ENCODE peak calls at places on chromosomes 4 and X, in five cellular contexts. C is mesendoderm, S is HepG2, G is AG10803, B is HFF-Myc. Z is an unnamed sample.

GRCh38 chr4:186953601-186954260 is 230.1 kb upstream of the FAT1 start:
- DNase-seq in C (no peak), S (no peak), B (no peak), G (peak), Z (no peak)

GRCh38 chr4:74157116-74157742 is 689 bp upstream of the MTHFD2L start:
- DNase-seq in S (peak), G (peak), B (no peak), C (peak), Z (no peak)

GRCh38 chr4:128241425-128241913 is 46.1 kb downstream of the PGRMC2 start:
- DNase-seq in G (peak), S (peak), B (peak), C (peak), Z (peak)

GRCh38 chr4:89056953-89057398 is at the start of gene FAM13A:
- DNase-seq in C (peak), B (peak), S (peak), G (peak), Z (peak)

GRCh38 chrX:103554687-103555417 is 30.5 kb upstream of the TCEAL4 start:
- DNase-seq in C (peak), B (peak), S (no peak), G (peak), Z (peak)

GRCh38 chr4:126777649-126778048 is 855.1 kb upstream of the INTU start:
- DNase-seq in G (peak), S (no peak), B (peak), C (no peak), Z (peak)

GRCh38 chrX:133495464-133496391 is 80.4 kb upstream of the GPC4 start:
- DNase-seq in S (no peak), C (no peak), B (no peak), G (peak), Z (peak)

GRCh38 chrX:67613366-67613765 is 69.5 kb downstream of the AR start:
- DNase-seq in B (no peak), S (no peak), C (no peak), G (peak), Z (no peak)

GRCh38 chr4:90159193-90159592 is 32.0 kb downstream of the CCSER1 start:
- DNase-seq in S (no peak), C (no peak), G (no peak), B (no peak), Z (no peak)

GRCh38 chr4:10198365-10198764 is 81.8 kb upstream of the WDR1 start:
- DNase-seq in G (no peak), B (no peak), C (peak), S (no peak), Z (no peak)

DNA sequence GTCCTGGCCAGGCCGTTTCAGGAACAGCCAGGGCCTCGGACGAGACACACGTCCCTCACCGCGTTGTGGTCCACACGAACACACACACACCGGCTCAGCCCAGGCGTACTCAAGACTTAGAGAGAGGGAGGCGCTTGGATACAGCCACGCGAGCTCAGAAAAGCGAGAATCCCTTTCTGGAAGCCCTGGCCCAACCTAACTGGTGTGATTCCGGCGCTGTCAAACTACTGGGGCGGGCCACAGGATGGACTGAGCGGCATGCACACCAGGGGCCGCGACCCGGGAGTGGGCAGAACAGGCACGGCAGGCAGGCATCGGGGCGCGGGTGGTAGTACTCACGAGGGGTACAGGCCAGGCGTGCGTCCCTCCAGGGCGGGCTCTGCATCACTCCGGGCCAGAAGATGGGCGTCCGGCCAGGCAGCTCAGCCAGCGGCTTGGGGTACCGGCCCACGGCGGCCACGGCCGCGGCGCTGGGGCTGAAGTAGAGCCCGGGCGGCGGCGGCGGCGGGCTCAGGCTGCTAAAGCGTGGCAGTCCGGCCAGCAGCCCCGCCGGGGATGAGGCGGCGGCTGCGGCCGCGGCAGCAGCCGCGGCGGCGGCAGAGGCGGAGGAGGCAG is 1.8 kb downstream of the NKX6-1 start:
- DNase-seq in G (peak), S (no peak), B (no peak), C (no peak), Z (no peak)
- H3K4me3 ChIP-seq in G (peak), S (no peak), B (no peak), C (no peak), Z (peak)

GRCh38 chr4:54659213-54660144 is 1.7 kb downstream of the KIT start:
- DNase-seq in C (peak), S (no peak), G (peak), B (no peak), Z (no peak)
- H3K4me3 ChIP-seq in C (peak), S (no peak), G (peak), B (peak), Z (peak)

DNA sequence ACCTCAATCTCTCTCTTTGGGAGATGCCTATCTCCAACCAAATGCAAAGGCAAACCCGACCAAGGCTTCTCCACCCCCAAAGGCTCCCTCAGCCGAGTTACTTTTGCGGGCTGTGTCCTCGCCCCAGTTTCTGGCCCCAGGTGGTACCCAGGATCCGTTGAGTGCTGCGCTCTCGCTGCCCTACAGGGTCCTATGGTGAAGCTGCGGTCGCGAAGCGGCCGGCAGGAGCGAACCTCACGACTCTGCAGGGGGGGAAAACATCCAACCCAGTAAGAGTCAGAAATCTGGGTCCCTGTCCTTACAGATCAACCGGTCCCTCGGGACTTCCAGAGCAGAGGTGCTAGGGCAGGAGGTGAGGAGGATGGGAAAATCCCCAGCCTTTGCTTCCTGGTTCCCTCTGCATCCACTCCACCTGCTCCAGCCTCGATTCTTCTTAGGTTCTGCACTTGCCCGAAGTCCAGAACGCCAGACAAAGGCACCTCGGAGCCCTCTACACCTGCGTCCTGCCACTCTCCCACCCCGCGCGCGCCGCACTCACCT is 463 bp downstream of the HS3ST1 start:
- DNase-seq in S (no peak), B (no peak), C (peak), G (no peak), Z (no peak)
- H3K4me3 ChIP-seq in S (no peak), B (no peak), C (peak), G (no peak), Z (peak)

DNA sequence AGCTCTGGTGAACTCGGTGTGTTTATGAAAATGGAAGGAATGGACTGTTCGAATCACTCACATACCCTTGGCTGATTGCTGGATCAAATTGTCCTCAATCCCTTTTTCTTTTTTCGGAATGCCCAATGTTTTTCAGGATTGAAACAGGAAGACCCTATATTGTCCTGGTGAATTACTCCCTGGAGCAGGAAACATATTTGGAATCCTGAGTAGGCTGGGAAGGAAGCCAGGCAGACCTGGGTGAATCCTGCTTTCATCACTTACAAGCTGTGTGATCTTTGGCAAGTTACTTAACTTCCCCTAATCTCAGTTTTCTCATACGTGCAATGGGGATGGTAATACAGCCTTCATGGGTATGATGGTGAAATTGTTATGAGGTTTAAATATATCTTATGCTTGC is 70.6 kb downstream of the RTL5 start:
- DNase-seq in G (peak), S (no peak), B (no peak), C (no peak), Z (no peak)
- H3K4me3 ChIP-seq in G (no peak), S (no peak), B (no peak), C (no peak), Z (no peak)

DNA sequence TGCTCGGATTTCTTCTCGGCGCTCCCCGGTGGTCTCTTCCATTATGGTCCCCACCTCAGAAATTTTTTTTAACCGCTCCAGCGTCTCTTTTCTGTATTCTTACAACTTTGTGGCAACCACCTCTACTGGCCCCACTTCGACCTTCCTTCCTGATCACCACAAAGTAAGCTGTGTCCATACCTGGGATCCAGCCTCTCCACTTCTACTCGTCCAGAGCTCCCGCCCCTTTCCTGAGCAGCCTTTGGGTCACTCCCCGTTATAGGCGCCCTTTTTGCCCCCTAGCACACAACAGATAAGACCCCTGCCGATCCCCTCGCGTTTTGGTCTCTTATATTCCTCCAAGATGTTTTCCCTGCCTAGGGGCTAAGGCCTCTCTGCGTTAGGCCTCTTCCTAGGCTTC is 553 bp downstream of the PIGG start:
- DNase-seq in C (no peak), S (no peak), B (no peak), G (no peak), Z (no peak)
- H3K4me3 ChIP-seq in C (peak), S (peak), B (peak), G (peak), Z (peak)

GRCh38 chr4:157040380-157040779 is 35.6 kb upstream of the GLRB start:
- DNase-seq in C (no peak), B (no peak), S (no peak), G (no peak), Z (no peak)
- H3K4me3 ChIP-seq in C (no peak), B (no peak), S (no peak), G (no peak), Z (no peak)